ENCODE peak calls at places on chromosomes 16 and 17, in seven cellular contexts. C, J, B, R, V, Y and L are unnamed samples.

GRCh38 chr16:27029525-27029924 is 37.2 kb upstream of the C16orf82 start:
- DNase-seq in R (no peak), J (no peak), B (no peak), V (no peak), Y (no peak), C (no peak), L (no peak)

GRCh38 chr16:73057369-73058210 is 9.7 kb upstream of the ZFHX3 start:
- DNase-seq in Y (peak), R (no peak), J (no peak), C (peak), B (no peak), V (peak), L (no peak)

GRCh38 chr17:40873255-40873654 is 6.2 kb upstream of the KRT12 start:
- DNase-seq in Y (no peak), V (no peak), J (no peak), R (no peak), B (no peak), C (no peak), L (no peak)

GRCh38 chr17:2593846-2594656 is 597 bp downstream of the PAFAH1B1 start:
- DNase-seq in B (peak), R (peak), J (peak), Y (peak), C (peak), V (peak), L (peak)

GRCh38 chr16:53769185-53769584 is 65.2 kb downstream of the FTO start:
- DNase-seq in V (no peak), C (no peak), Y (no peak), R (no peak), B (no peak), J (no peak), L (no peak)

GRCh38 chr17:8583954-8584353 is 46.6 kb downstream of the MYH10 start:
- DNase-seq in V (no peak), J (no peak), B (no peak), Y (no peak), R (no peak), C (no peak), L (peak)

GRCh38 chr17:11561281-11561680 is 37.0 kb upstream of the DNAH9 start:
- DNase-seq in Y (no peak), J (no peak), V (no peak), B (no peak), R (no peak), C (no peak), L (no peak)

GRCh38 chr16:11604783-11605563 is 18.3 kb upstream of the LITAF start:
- DNase-seq in B (no peak), R (no peak), C (no peak), Y (peak), J (peak), V (no peak), L (no peak)

GRCh38 chr16:75058815-75059214 is 57.8 kb downstream of the LDHD start:
- DNase-seq in R (no peak), B (no peak), J (peak), Y (no peak), C (no peak), V (no peak), L (peak)

GRCh38 chr17:75996665-75997590 is 3.7 kb upstream of the CDK3 start:
- DNase-seq in C (no peak), J (peak), Y (peak), R (peak), V (no peak), B (no peak), L (peak)

GRCh38 chr17:72684405-72685020 is 408.0 kb downstream of the SLC39A11 start:
- DNase-seq in J (no peak), R (no peak), V (no peak), C (no peak), B (no peak), Y (no peak), L (no peak)

GRCh38 chr16:81873843-81874752 is 95.0 kb downstream of the PLCG2 start:
- DNase-seq in J (peak), B (peak), R (peak), C (peak), Y (peak), V (peak), L (peak)

GRCh38 chr16:48503779-48504178 is 106.2 kb downstream of the N4BP1 start:
- DNase-seq in C (no peak), Y (no peak), R (no peak), J (peak), V (no peak), B (no peak), L (no peak)

GRCh38 chr16:47728229-47728628 is 267.1 kb downstream of the PHKB start:
- DNase-seq in R (no peak), C (no peak), J (no peak), Y (no peak), B (no peak), V (no peak), L (no peak)

GRCh38 chr17:7220593-7221280 is 999 bp downstream of the ACADVL start:
- DNase-seq in R (no peak), C (no peak), V (peak), Y (peak), B (peak), J (peak), L (peak)

GRCh38 chr17:29929006-29929543 is 953 bp downstream of the SSH2 start:
- DNase-seq in C (peak), B (peak), V (peak), J (no peak), Y (peak), R (no peak), L (peak)

GRCh38 chr17:18257268-18257681 is 1.3 kb downstream of the FLII start:
- DNase-seq in B (peak), R (no peak), J (no peak), C (no peak), V (no peak), Y (no peak), L (peak)

GRCh38 chr17:59829217-59830006 is 63.3 kb downstream of the TUBD1 start:
- DNase-seq in R (peak), V (no peak), B (no peak), J (peak), C (no peak), Y (peak), L (peak)

GRCh38 chr17:63474914-63475460 is 1.9 kb upstream of the ACE start:
- DNase-seq in J (no peak), B (no peak), Y (no peak), V (no peak), C (no peak), R (no peak), L (no peak)

GRCh38 chr16:3642397-3643094 is 11.9 kb upstream of the DNASE1 start:
- DNase-seq in J (no peak), C (no peak), B (no peak), V (peak), Y (peak), R (peak), L (peak)

GRCh38 chr16:86971251-86971650 is 345.9 kb downstream of the C16orf95 start:
- DNase-seq in J (no peak), V (no peak), R (no peak), Y (no peak), C (no peak), B (no peak), L (no peak)

GRCh38 chr16:28937222-28937876 is 5.6 kb downstream of the CD19 start:
- DNase-seq in R (no peak), V (no peak), C (no peak), B (peak), J (no peak), Y (no peak), L (no peak)

GRCh38 chr17:29119265-29119664 is 60.9 kb downstream of the MYO18A start:
- DNase-seq in J (no peak), R (no peak), Y (no peak), B (no peak), V (no peak), C (no peak), L (no peak)

GRCh38 chr17:8711291-8711690 is 33.3 kb downstream of the CCDC42 start:
- DNase-seq in R (no peak), V (no peak), B (no peak), Y (no peak), C (no peak), J (no peak), L (peak)

GRCh38 chr16:81661082-81661481 is 118.0 kb upstream of the PLCG2 start:
- DNase-seq in R (no peak), J (no peak), B (no peak), C (no peak), Y (no peak), V (no peak), L (no peak)

GRCh38 chr16:11327277-11328171 is 17.7 kb upstream of the RMI2 start:
- DNase-seq in R (no peak), C (no peak), V (no peak), Y (no peak), J (no peak), B (peak), L (peak)

GRCh38 chr17:81512984-81513668 is 527 bp upstream of the ACTG1 start:
- DNase-seq in C (peak), Y (peak), J (peak), V (no peak), R (no peak), B (peak), L (peak)

GRCh38 chr17:79670537-79671386 is 59.9 kb upstream of the RBFOX3 start:
- DNase-seq in V (no peak), B (no peak), C (no peak), R (no peak), Y (no peak), J (no peak), L (no peak)

GRCh38 chr16:17258848-17259713 is 211.7 kb downstream of the XYLT1 start:
- DNase-seq in C (no peak), V (no peak), J (peak), R (no peak), Y (no peak), B (peak), L (peak)

GRCh38 chr16:15403392-15403995 is 7.9 kb downstream of the MPV17L start:
- DNase-seq in R (peak), Y (peak), V (no peak), B (no peak), C (no peak), J (no peak), L (peak)

GRCh38 chr17:10705727-10706126 is 8.3 kb downstream of the ADPRM start:
- DNase-seq in R (no peak), J (no peak), B (no peak), Y (no peak), V (no peak), C (no peak), L (no peak)

GRCh38 chr16:65136656-65137055 is 14.8 kb upstream of the CDH11 start:
- DNase-seq in B (no peak), R (no peak), V (no peak), J (no peak), C (no peak), Y (no peak), L (no peak)

GRCh38 chr17:62652251-62653001 is 25.0 kb downstream of the MRC2 start:
- DNase-seq in B (no peak), V (peak), R (no peak), C (peak), J (peak), Y (peak), L (peak)

GRCh38 chr17:17258998-17259397 is 22.0 kb upstream of the FLCN start:
- DNase-seq in B (no peak), V (no peak), J (no peak), Y (no peak), R (no peak), C (no peak), L (no peak)

GRCh38 chr17:22142091-22142490 is 449.8 kb downstream of the KCNJ18 start:
- DNase-seq in V (no peak), R (no peak), C (no peak), Y (no peak), J (no peak), B (no peak), L (no peak)

DNA sequence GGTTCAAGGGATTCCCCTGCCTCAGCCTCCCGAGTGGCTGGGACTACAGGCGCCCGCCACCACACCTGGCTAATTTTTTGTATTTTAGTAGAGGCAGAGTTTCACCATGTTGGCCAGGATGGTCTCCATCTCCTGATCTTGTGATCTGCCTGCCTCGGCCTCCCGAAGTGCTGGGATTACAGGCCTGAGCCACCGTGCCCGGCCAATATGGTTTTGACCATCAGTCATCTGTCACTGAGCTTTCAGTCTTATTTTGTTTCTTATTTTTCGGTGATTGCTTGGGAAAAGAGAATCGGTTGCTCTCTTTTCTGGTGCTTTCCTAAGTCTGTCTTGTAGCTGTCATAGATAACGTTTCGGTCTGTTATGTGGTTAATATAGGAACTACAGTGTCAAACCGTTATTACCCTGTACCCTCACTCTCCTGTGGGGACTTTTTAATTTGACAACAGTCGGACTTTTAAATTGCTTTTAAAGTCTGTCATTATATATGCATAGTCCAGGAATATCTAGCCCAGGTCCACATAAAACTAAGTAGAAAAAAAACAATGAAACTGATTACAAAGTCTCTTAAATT is 453.4 kb downstream of the KCNJ18 start:
- DNase-seq in C (no peak), Y (no peak), V (no peak), B (no peak), J (no peak), R (no peak), L (no peak)
- H3K18ac ChIP-seq in C (no peak), Y (no peak), V (no peak), B (no peak), J (no peak), R (no peak), L (no peak)

GRCh38 chr16:88441460-88441859 is 11.6 kb upstream of the ZFPM1 start:
- DNase-seq in V (no peak), J (no peak), C (no peak), Y (no peak), B (no peak), R (no peak), L (no peak)
- H3K18ac ChIP-seq in V (no peak), J (no peak), C (no peak), Y (no peak), B (no peak), R (no peak), L (no peak)

DNA sequence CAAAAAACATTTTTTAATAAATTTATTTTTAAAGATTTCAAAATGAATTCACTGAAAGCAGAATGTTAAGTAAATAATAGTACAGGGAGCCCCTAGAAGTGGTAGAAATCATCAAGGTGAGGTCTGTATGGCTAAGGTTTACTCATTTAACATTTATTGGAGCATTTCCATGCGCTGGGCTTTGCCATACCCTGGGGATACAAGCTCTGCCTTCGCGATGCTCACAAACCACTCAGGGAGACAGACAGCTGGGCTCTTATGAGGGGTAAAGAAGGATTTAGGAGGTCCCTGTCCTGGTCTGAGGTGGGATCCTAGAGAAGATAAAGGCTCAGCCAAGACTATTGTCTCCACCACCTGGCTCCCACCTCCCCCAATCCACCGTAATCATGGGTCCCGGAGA is 11.3 kb upstream of the LPCAT2 start:
- DNase-seq in J (no peak), B (no peak), C (no peak), R (no peak), Y (no peak), V (no peak), L (no peak)
- H3K18ac ChIP-seq in J (no peak), B (no peak), C (no peak), R (no peak), Y (no peak), V (no peak), L (no peak)

GRCh38 chr17:1122681-1123396 is 56.9 kb downstream of the ABR start:
- DNase-seq in C (no peak), J (peak), R (peak), B (peak), V (peak), Y (peak), L (peak)

GRCh38 chr17:1124896-1125774 is 54.6 kb downstream of the ABR start:
- DNase-seq in V (no peak), Y (no peak), C (no peak), J (no peak), B (no peak), R (no peak), L (no peak)

GRCh38 chr17:1124238-1124699 is 55.5 kb downstream of the ABR start:
- DNase-seq in V (no peak), B (no peak), C (no peak), J (no peak), Y (no peak), R (no peak), L (no peak)

GRCh38 chr17:1125775-1126120 is 54.0 kb downstream of the ABR start:
- DNase-seq in Y (no peak), R (no peak), V (no peak), C (no peak), J (no peak), B (no peak), L (no peak)

GRCh38 chr17:1123397-1124237 is 56.2 kb downstream of the ABR start:
- DNase-seq in B (no peak), J (no peak), Y (no peak), V (no peak), R (no peak), C (no peak), L (no peak)
- H3K18ac ChIP-seq in B (no peak), J (no peak), Y (no peak), V (peak), R (no peak), C (peak), L (no peak)

DNA sequence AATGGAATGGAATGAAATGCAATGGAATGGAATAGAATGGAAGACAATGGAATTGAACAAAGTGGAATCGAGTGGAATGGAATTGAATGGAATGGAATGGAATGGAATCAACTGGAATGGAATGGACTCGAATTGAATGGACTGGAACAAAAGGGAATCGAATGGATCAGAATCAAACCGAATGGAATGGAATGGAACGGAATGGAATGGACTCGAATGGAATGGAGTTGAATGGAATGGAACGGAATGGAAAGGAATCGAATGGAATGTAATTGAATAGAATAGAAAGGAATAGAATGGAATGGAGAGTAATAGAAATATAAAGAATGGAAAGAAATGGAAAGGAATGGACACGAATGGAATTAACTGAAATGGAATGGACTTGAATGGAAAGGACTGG is 475.2 kb upstream of the WSB1 start:
- DNase-seq in B (no peak), V (no peak), J (peak), Y (peak), C (peak), R (no peak), L (peak)
- H3K18ac ChIP-seq in B (no peak), V (no peak), J (no peak), Y (no peak), C (no peak), R (no peak), L (no peak)

GRCh38 chr17:45991341-45991740 is 7.7 kb upstream of the STH start:
- DNase-seq in V (no peak), Y (no peak), B (no peak), J (no peak), R (no peak), C (no peak), L (no peak)
- H3K18ac ChIP-seq in V (no peak), Y (no peak), B (no peak), J (no peak), R (no peak), C (no peak), L (no peak)